ENCODE peak calls at places on chromosome 17, in five cellular contexts. One of them, this sample, is unnamed.
A peak's percentile ranks its signal among the peaks of the same experiment; 100 is the strongest.

GRCh38 chr17:81738801-81739393 is 26.8 kb downstream of the SLC25A10 start:
- DNase-seq in glutamatergic neuron: no peak
- DNase-seq in NCI-H1930: no peak
- DNase-seq in GM23338: no peak
- DNase-seq in CD4-positive, alpha-beta memory T cell: no peak
- DNase-seq in this sample: no peak

GRCh38 chr17:58331815-58332719 is 3.5 kb upstream of the TSPOAP1 start:
- DNase-seq in glutamatergic neuron: peak; percentile 10
- DNase-seq in NCI-H1930: no peak
- DNase-seq in GM23338: no peak
- DNase-seq in CD4-positive, alpha-beta memory T cell: peak; percentile 85
- DNase-seq in this sample: no peak

GRCh38 chr17:45038771-45039634 is 12.4 kb downstream of the DCAKD start:
- DNase-seq in glutamatergic neuron: no peak
- DNase-seq in NCI-H1930: no peak
- DNase-seq in GM23338: no peak
- DNase-seq in CD4-positive, alpha-beta memory T cell: no peak
- DNase-seq in this sample: no peak

GRCh38 chr17:63598284-63598683 is 2.4 kb upstream of the TACO1 start:
- DNase-seq in glutamatergic neuron: no peak
- DNase-seq in NCI-H1930: no peak
- DNase-seq in GM23338: no peak
- DNase-seq in CD4-positive, alpha-beta memory T cell: peak; percentile 42
- DNase-seq in this sample: no peak

GRCh38 chr17:14405189-14405588 is 104.3 kb downstream of the HS3ST3B1 start:
- DNase-seq in glutamatergic neuron: no peak
- DNase-seq in NCI-H1930: no peak
- DNase-seq in GM23338: no peak
- DNase-seq in CD4-positive, alpha-beta memory T cell: no peak
- DNase-seq in this sample: no peak

GRCh38 chr17:78915872-78916632 is 9.1 kb downstream of the TIMP2 start:
- DNase-seq in glutamatergic neuron: no peak
- DNase-seq in NCI-H1930: no peak
- DNase-seq in GM23338: no peak
- DNase-seq in CD4-positive, alpha-beta memory T cell: no peak
- DNase-seq in this sample: no peak

GRCh38 chr17:37702605-37703004 is 42.3 kb downstream of the HNF1B start:
- DNase-seq in glutamatergic neuron: no peak
- DNase-seq in NCI-H1930: no peak
- DNase-seq in GM23338: no peak
- DNase-seq in CD4-positive, alpha-beta memory T cell: no peak
- DNase-seq in this sample: no peak

GRCh38 chr17:47694818-47695663 is 1.1 kb downstream of the TBKBP1 start:
- DNase-seq in glutamatergic neuron: no peak
- DNase-seq in NCI-H1930: no peak
- DNase-seq in GM23338: peak; percentile 71
- DNase-seq in CD4-positive, alpha-beta memory T cell: no peak
- DNase-seq in this sample: no peak

GRCh38 chr17:72609501-72609900 is 483.0 kb downstream of the SLC39A11 start:
- DNase-seq in glutamatergic neuron: no peak
- DNase-seq in NCI-H1930: no peak
- DNase-seq in GM23338: no peak
- DNase-seq in CD4-positive, alpha-beta memory T cell: no peak
- DNase-seq in this sample: no peak

GRCh38 chr17:63634163-63634562 is 11.9 kb downstream of the MAP3K3 start:
- DNase-seq in glutamatergic neuron: no peak
- DNase-seq in NCI-H1930: no peak
- DNase-seq in GM23338: peak; percentile 48
- DNase-seq in CD4-positive, alpha-beta memory T cell: no peak
- DNase-seq in this sample: no peak

GRCh38 chr17:77111916-77112315 is 28.9 kb upstream of the SEC14L1 start:
- DNase-seq in glutamatergic neuron: no peak
- DNase-seq in NCI-H1930: no peak
- DNase-seq in GM23338: no peak
- DNase-seq in CD4-positive, alpha-beta memory T cell: no peak
- DNase-seq in this sample: no peak

This sample was measured in BE2C.